ENCODE peak calls at places on chromosomes 11 and 22, in six cellular contexts. One of them, this sample, is unnamed. For H3K4me1, the result is how much of the 10 kb centered on the place peaks cover.

GRCh38 chr22:43209523-43209890 is 22.6 kb upstream of the TTLL12 start:
- DNase-seq in HCT116: no peak
- DNase-seq in K562: no peak
- DNase-seq in GM12878: no peak
- DNase-seq in H1: no peak
- DNase-seq in HepG2: no peak
- DNase-seq in this sample: no peak

GRCh38 chr11:104433751-104434150 is 269.8 kb upstream of the PDGFD start:
- DNase-seq in HCT116: no peak
- DNase-seq in K562: no peak
- DNase-seq in GM12878: no peak
- DNase-seq in H1: no peak
- DNase-seq in HepG2: no peak
- DNase-seq in this sample: no peak

GRCh38 chr11:27120211-27120610 is 79.6 kb downstream of the BBOX1 start:
- DNase-seq in HCT116: no peak
- DNase-seq in K562: no peak
- DNase-seq in GM12878: no peak
- DNase-seq in H1: no peak
- DNase-seq in HepG2: no peak
- DNase-seq in this sample: no peak

GRCh38 chr11:43944761-43945311 is 2.4 kb downstream of the C11orf96 start:
- DNase-seq in HCT116: no peak
- DNase-seq in K562: peak
- DNase-seq in GM12878: no peak
- DNase-seq in H1: peak
- DNase-seq in HepG2: peak
- DNase-seq in this sample: peak

GRCh38 chr11:80899381-80899780 is 1458.6 kb upstream of the TENM4 start:
- DNase-seq in HCT116: no peak
- DNase-seq in K562: no peak
- DNase-seq in GM12878: no peak
- DNase-seq in H1: no peak
- DNase-seq in HepG2: no peak
- DNase-seq in this sample: no peak

GRCh38 chr11:75593337-75593915 is 31.4 kb downstream of the SERPINH1 start:
- DNase-seq in HCT116: no peak
- DNase-seq in K562: no peak
- DNase-seq in GM12878: no peak
- DNase-seq in H1: no peak
- DNase-seq in HepG2: peak
- DNase-seq in this sample: no peak

GRCh38 chr22:25027052-25027525 is 74.6 kb downstream of the KIAA1671 start:
- DNase-seq in HCT116: no peak
- DNase-seq in K562: no peak
- DNase-seq in GM12878: no peak
- DNase-seq in H1: no peak
- DNase-seq in HepG2: no peak
- DNase-seq in this sample: no peak

GRCh38 chr11:120199613-120200012 is 11.2 kb upstream of the OAF start:
- DNase-seq in HCT116: no peak
- DNase-seq in K562: no peak
- DNase-seq in GM12878: no peak
- DNase-seq in H1: no peak
- DNase-seq in HepG2: no peak
- DNase-seq in this sample: no peak

GRCh38 chr11:29389793-29390192 is 627.0 kb downstream of the KCNA4 start:
- DNase-seq in HCT116: no peak
- DNase-seq in K562: no peak
- DNase-seq in GM12878: no peak
- DNase-seq in H1: no peak
- DNase-seq in HepG2: no peak
- DNase-seq in this sample: no peak

GRCh38 chr11:70517203-70517602 is 118.9 kb downstream of the CTTN start:
- DNase-seq in HCT116: no peak
- DNase-seq in K562: no peak
- DNase-seq in GM12878: no peak
- DNase-seq in H1: no peak
- DNase-seq in HepG2: no peak
- DNase-seq in this sample: no peak

GRCh38 chr11:47955356-47955755 is 25.0 kb upstream of the PTPRJ start:
- DNase-seq in HCT116: no peak
- DNase-seq in K562: no peak
- DNase-seq in GM12878: no peak
- DNase-seq in H1: no peak
- DNase-seq in HepG2: no peak
- DNase-seq in this sample: no peak

GRCh38 chr22:20080776-20081654 is 974 bp downstream of the DGCR8 start:
- DNase-seq in HCT116: no peak
- DNase-seq in K562: peak
- DNase-seq in GM12878: no peak
- DNase-seq in H1: no peak
- DNase-seq in HepG2: peak
- DNase-seq in this sample: peak

GRCh38 chr11:17021550-17021949 is 7.3 kb upstream of the PLEKHA7 start:
- DNase-seq in HCT116: no peak
- DNase-seq in K562: no peak
- DNase-seq in GM12878: no peak
- DNase-seq in H1: no peak
- DNase-seq in HepG2: no peak
- DNase-seq in this sample: peak

GRCh38 chr11:133928628-133929059 is 28.1 kb downstream of the IGSF9B start:
- DNase-seq in HCT116: no peak
- DNase-seq in K562: no peak
- DNase-seq in GM12878: no peak
- DNase-seq in H1: no peak
- DNase-seq in HepG2: no peak
- DNase-seq in this sample: peak

GRCh38 chr11:19368726-19369364 is 128.1 kb upstream of the E2F8 start:
- DNase-seq in HCT116: no peak
- DNase-seq in K562: no peak
- DNase-seq in GM12878: no peak
- DNase-seq in H1: no peak
- DNase-seq in HepG2: no peak
- DNase-seq in this sample: no peak

GRCh38 chr11:77457340-77457739 is 16.6 kb downstream of the PAK1 start:
- DNase-seq in HCT116: no peak
- DNase-seq in K562: no peak
- DNase-seq in GM12878: no peak
- DNase-seq in H1: no peak
- DNase-seq in HepG2: no peak
- DNase-seq in this sample: no peak
- H3K4me1 ChIP-seq in HCT116: under half
- H3K4me1 ChIP-seq in K562: under half
- H3K4me1 ChIP-seq in GM12878: under half
- H3K4me1 ChIP-seq in H1: under half
- H3K4me1 ChIP-seq in HepG2: under half
- H3K4me1 ChIP-seq in this sample: under half

GRCh38 chr11:115197031-115197430 is 307.2 kb downstream of the CADM1 start:
- DNase-seq in HCT116: no peak
- DNase-seq in K562: no peak
- DNase-seq in GM12878: no peak
- DNase-seq in H1: no peak
- DNase-seq in HepG2: no peak
- DNase-seq in this sample: no peak

GRCh38 chr11:115194798-115195101 is 309.5 kb downstream of the CADM1 start:
- DNase-seq in HCT116: no peak
- DNase-seq in K562: no peak
- DNase-seq in GM12878: peak
- DNase-seq in H1: no peak
- DNase-seq in HepG2: no peak
- DNase-seq in this sample: no peak

GRCh38 chr11:115190196-115190595 is 314.0 kb downstream of the CADM1 start:
- DNase-seq in HCT116: no peak
- DNase-seq in K562: no peak
- DNase-seq in GM12878: no peak
- DNase-seq in H1: no peak
- DNase-seq in HepG2: no peak
- DNase-seq in this sample: no peak

GRCh38 chr11:115193931-115194797 is 310.1 kb downstream of the CADM1 start:
- DNase-seq in HCT116: no peak
- DNase-seq in K562: no peak
- DNase-seq in GM12878: peak
- DNase-seq in H1: no peak
- DNase-seq in HepG2: peak
- DNase-seq in this sample: no peak

GRCh38 chr11:115191761-115192160 is 312.5 kb downstream of the CADM1 start:
- DNase-seq in HCT116: no peak
- DNase-seq in K562: no peak
- DNase-seq in GM12878: no peak
- DNase-seq in H1: no peak
- DNase-seq in HepG2: peak
- DNase-seq in this sample: no peak
- TF ChIP-seq JUND in HCT116: no peak
- TF ChIP-seq JUND in K562: no peak
- TF ChIP-seq JUND in GM12878: no peak
- TF ChIP-seq JUND in H1: no peak
- TF ChIP-seq JUND in HepG2: no peak
- TF ChIP-seq JUND in this sample: no peak

GRCh38 chr11:62535802-62536201 is 10.8 kb downstream of the AHNAK start:
- DNase-seq in HCT116: no peak
- DNase-seq in K562: no peak
- DNase-seq in GM12878: no peak
- DNase-seq in H1: no peak
- DNase-seq in HepG2: no peak
- DNase-seq in this sample: no peak
- H3K4me1 ChIP-seq in HCT116: under half
- H3K4me1 ChIP-seq in K562: under half
- H3K4me1 ChIP-seq in GM12878: under half
- H3K4me1 ChIP-seq in H1: under half
- H3K4me1 ChIP-seq in HepG2: under half
- H3K4me1 ChIP-seq in this sample: under half

GRCh38 chr22:29328055-29328454 is 12.6 kb upstream of the RASL10A start:
- DNase-seq in HCT116: no peak
- DNase-seq in K562: no peak
- DNase-seq in GM12878: no peak
- DNase-seq in H1: peak
- DNase-seq in HepG2: no peak
- DNase-seq in this sample: no peak

GRCh38 chr22:29327089-29327764 is 11.7 kb upstream of the RASL10A start:
- DNase-seq in HCT116: no peak
- DNase-seq in K562: no peak
- DNase-seq in GM12878: no peak
- DNase-seq in H1: no peak
- DNase-seq in HepG2: no peak
- DNase-seq in this sample: no peak

GRCh38 chr22:29329581-29329980 is 14.1 kb upstream of the RASL10A start:
- DNase-seq in HCT116: no peak
- DNase-seq in K562: no peak
- DNase-seq in GM12878: no peak
- DNase-seq in H1: no peak
- DNase-seq in HepG2: no peak
- DNase-seq in this sample: no peak

GRCh38 chr22:29330291-29330690 is 14.8 kb upstream of the RASL10A start:
- DNase-seq in HCT116: no peak
- DNase-seq in K562: no peak
- DNase-seq in GM12878: no peak
- DNase-seq in H1: no peak
- DNase-seq in HepG2: no peak
- DNase-seq in this sample: no peak

DNA sequence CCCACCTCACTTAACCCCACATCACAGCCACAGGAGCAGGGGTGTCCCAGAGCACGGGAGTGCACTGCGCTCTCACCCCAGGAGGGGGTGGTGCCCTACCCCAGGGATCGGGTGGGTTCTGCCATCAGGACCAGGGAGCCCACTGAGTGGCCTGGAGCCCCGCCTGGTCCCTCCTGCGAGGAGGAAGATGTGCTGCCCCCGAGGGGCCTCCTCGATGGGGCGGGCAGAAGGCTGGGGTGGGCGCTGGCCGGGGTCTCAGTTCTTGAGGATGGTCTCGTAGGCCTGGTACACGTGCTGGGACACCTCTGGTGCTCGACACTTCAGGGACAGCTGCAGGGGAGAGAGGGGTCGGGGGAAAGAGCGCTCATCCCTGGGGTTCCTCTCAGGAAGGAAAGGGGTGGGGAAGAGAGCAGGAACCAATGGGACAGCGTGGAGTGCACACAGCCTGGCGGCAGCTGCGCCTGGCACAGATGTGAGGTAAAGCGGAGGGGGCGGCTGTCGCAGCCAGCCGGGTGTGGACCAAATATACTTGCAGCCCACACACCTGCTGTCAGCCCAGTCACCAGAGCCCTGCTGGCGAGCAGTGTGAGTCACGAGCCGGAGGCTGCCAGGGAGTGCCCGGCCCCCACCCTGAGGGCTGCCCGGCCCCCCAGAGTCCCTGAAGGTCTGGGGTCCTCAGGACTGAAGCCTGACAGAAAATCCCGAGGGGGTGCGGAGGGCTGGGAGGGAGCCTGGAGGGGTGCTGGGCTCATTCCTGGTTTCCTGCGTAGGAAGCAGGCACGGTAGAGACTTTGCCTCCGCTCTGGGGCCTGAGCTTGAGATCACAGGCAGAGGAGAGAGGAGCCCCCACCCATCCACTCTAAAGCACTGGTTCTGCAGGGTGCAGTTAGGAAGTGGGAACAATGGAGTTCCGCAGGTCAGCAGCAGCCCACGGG is 13.3 kb upstream of the RASL10A start:
- DNase-seq in HCT116: no peak
- DNase-seq in K562: no peak
- DNase-seq in GM12878: no peak
- DNase-seq in H1: peak
- DNase-seq in HepG2: no peak
- DNase-seq in this sample: no peak
- TF ChIP-seq JUND in HCT116: no peak
- TF ChIP-seq JUND in K562: no peak
- TF ChIP-seq JUND in GM12878: no peak
- TF ChIP-seq JUND in H1: no peak
- TF ChIP-seq JUND in HepG2: no peak
- TF ChIP-seq JUND in this sample: no peak

DNA sequence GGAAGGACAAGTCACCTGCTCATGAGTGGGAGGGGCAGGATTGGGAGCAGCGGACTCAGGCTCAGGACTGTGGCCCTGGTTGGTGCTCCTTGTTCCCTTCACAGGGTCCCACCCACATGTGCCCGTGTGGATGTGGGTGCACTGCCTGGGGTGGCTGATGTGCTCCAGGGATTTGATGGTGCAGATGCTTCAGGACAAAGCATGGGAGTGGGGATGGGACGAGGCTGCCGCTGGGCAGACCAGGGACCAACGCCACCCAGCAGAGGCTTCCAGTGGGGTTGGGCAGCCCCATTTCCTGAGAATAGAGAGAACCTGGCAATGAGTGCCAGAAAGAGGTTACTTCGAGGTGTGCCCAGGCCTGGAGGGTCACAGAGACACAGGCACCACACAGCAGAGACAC is 65.5 kb upstream of the IGLL5 start:
- DNase-seq in HCT116: no peak
- DNase-seq in K562: no peak
- DNase-seq in GM12878: no peak
- DNase-seq in H1: no peak
- DNase-seq in HepG2: no peak
- DNase-seq in this sample: no peak
- H3K4me1 ChIP-seq in HCT116: under half
- H3K4me1 ChIP-seq in K562: under half
- H3K4me1 ChIP-seq in GM12878: under half
- H3K4me1 ChIP-seq in H1: under half
- H3K4me1 ChIP-seq in HepG2: under half
- H3K4me1 ChIP-seq in this sample: under half